ENCODE peak calls at places on chromosomes 5 and 9, in eight cellular contexts. A is SW480, Y is kidney, X is H7, F is non-pigmented ciliary epithelial cell, N is cardiac muscle cell, H is left lobe of liver, P is mucosa of gallbladder. D is an unnamed sample.

GRCh38 chr5:169071-169727 is 22.1 kb upstream of the LRRC14B start:
- DNase-seq in P (peak; percentile 63), H (peak; percentile 65), F (peak; percentile 14), N (no peak), X (no peak), A (no peak), Y (no peak), D (no peak)

GRCh38 chr5:150511641-150512367 is 3.9 kb downstream of the NDST1 start:
- DNase-seq in H (no peak), N (peak; percentile 77), F (no peak), Y (no peak), P (peak; percentile 58), X (peak; percentile 80), A (peak; percentile 82), D (no peak)

GRCh38 chr5:125595845-125596244 is 827.4 kb upstream of the GRAMD2B start:
- DNase-seq in N (peak; percentile 23), F (no peak), Y (no peak), H (no peak), X (no peak), P (no peak), A (no peak), D (no peak)

GRCh38 chr5:73867344-73868335 is 241.6 kb downstream of the ARHGEF28 start:
- DNase-seq in H (no peak), P (no peak), Y (no peak), N (no peak), X (no peak), F (no peak), A (no peak), D (no peak)

GRCh38 chr5:108148715-108149139 is 233.2 kb downstream of the FBXL17 start:
- DNase-seq in A (peak; percentile 16), P (no peak), Y (no peak), F (no peak), N (peak; percentile 38), X (peak; percentile 4), H (no peak), D (no peak)

GRCh38 chr9:131270171-131271015 is 5.9 kb downstream of the FAM78A start:
- DNase-seq in N (no peak), H (no peak), Y (peak; percentile 45), F (no peak), A (no peak), P (peak; percentile 47), X (peak; percentile 74), D (no peak)

GRCh38 chr5:114989512-114989911 is 180.2 kb downstream of the TRIM36 start:
- DNase-seq in F (no peak), X (no peak), Y (no peak), A (no peak), N (no peak), H (no peak), P (no peak), D (no peak)

GRCh38 chr9:136202449-136203405 is 2.2 kb downstream of the LHX3 start:
- DNase-seq in H (no peak), F (no peak), X (peak; percentile 96), Y (no peak), N (no peak), A (no peak), P (no peak), D (no peak)

GRCh38 chr9:89961616-89962341 is 357.0 kb downstream of the GADD45G start:
- DNase-seq in Y (no peak), A (no peak), H (no peak), N (no peak), F (no peak), X (no peak), P (no peak), D (no peak)

GRCh38 chr9:114031037-114031436 is 47.1 kb downstream of the AMBP start:
- DNase-seq in N (no peak), X (no peak), A (no peak), P (no peak), H (peak; percentile 18), Y (no peak), F (no peak), D (no peak)

GRCh38 chr9:83584995-83585394 is 37.9 kb upstream of the IDNK start:
- DNase-seq in F (no peak), X (peak; percentile 13), H (no peak), P (no peak), Y (no peak), A (no peak), N (no peak), D (no peak)

GRCh38 chr9:700365-701282 is 140.9 kb upstream of the DMRT1 start:
- DNase-seq in X (no peak), P (no peak), H (no peak), N (no peak), A (no peak), Y (no peak), F (no peak), D (no peak)

GRCh38 chr9:128947423-128948310 is at the start of the genes DOLK and NUP188:
- DNase-seq in A (peak; percentile 86), Y (peak; percentile 99), N (peak; percentile 97), F (peak; percentile 47), H (peak; percentile 98), X (peak; percentile 100), P (peak; percentile 97), D (peak; percentile 99)

GRCh38 chr5:176846335-176847140 is 36.2 kb downstream of the UNC5A start:
- DNase-seq in A (no peak), Y (peak; percentile 66), H (no peak), X (no peak), F (no peak), N (no peak), P (no peak), D (no peak)

GRCh38 chr5:169840405-169840804 is 139.9 kb downstream of the INSYN2B start:
- DNase-seq in F (no peak), A (no peak), Y (no peak), X (no peak), P (no peak), H (no peak), N (no peak), D (no peak)

GRCh38 chr9:96418920-96419690 is 935 bp upstream of the ZNF367 start:
- DNase-seq in Y (no peak), N (peak; percentile 78), A (peak; percentile 77), H (peak; percentile 83), F (no peak), P (peak; percentile 61), X (peak; percentile 75), D (peak; percentile 52)

GRCh38 chr9:1941989-1942388 is 73.2 kb upstream of the SMARCA2 start:
- DNase-seq in N (no peak), H (no peak), A (no peak), X (no peak), Y (no peak), F (no peak), P (no peak), D (no peak)